ENCODE peak calls at places on chromosomes 12 and 14, in nine cellular contexts. Y is CD4-positive, alpha-beta T cell; Q is NCI-H2029 treated with DMSO at 0.1 percent for 48 hours; W is GM12865; X is T-helper 2 cell; N is HTR-8/SVneo; U is foreskin fibroblast; I is GM13977; M is AG09309. G is an unnamed sample.

GRCh38 chr12:29208935-29209701 is 60.0 kb downstream of the FAR2 start:
- DNase-seq in Y (no peak), Q (no peak), W (no peak), X (no peak), N (no peak), U (no peak), I (no peak), M (no peak), G (no peak)

GRCh38 chr14:96104469-96105057 is 65.4 kb downstream of the C14orf132 start:
- DNase-seq in Y (no peak), Q (no peak), W (peak; percentile 15), X (no peak), N (peak; percentile 74), U (peak; percentile 99), I (peak; percentile 36), M (peak; percentile 98), G (no peak)

GRCh38 chr12:52074006-52074405 is 4.2 kb downstream of the ATG101 start:
- DNase-seq in Y (no peak), Q (peak; percentile 86), W (peak; percentile 79), X (no peak), N (no peak), U (peak; percentile 69), I (no peak), M (no peak), G (no peak)

GRCh38 chr14:104078031-104078455 is 7.5 kb upstream of the ASPG start:
- DNase-seq in Y (peak; percentile 81), Q (peak; percentile 46), W (peak; percentile 92), X (peak; percentile 93), N (peak; percentile 94), U (peak; percentile 89), I (peak; percentile 95), M (peak; percentile 54), G (peak; percentile 96)

GRCh38 chr14:100649173-100649519 is 61.9 kb upstream of the BEGAIN start:
- DNase-seq in Y (no peak), Q (no peak), W (no peak), X (no peak), N (no peak), U (peak; percentile 71), I (no peak), M (no peak), G (no peak)

GRCh38 chr12:80857311-80857710 is 80.4 kb downstream of the LIN7A start:
- DNase-seq in Y (no peak), Q (no peak), W (no peak), X (no peak), N (no peak), U (peak; percentile 57), I (no peak), M (peak; percentile 50), G (no peak)

GRCh38 chr12:124088232-124088907 is 115.4 kb downstream of the ZNF664 start:
- DNase-seq in Y (no peak), Q (no peak), W (no peak), X (no peak), N (no peak), U (no peak), I (no peak), M (no peak), G (no peak)

GRCh38 chr12:80186727-80187217 is 87.4 kb downstream of the OTOGL start:
- DNase-seq in Y (no peak), Q (peak; percentile 16), W (peak; percentile 65), X (peak; percentile 49), N (peak; percentile 62), U (peak; percentile 94), I (peak; percentile 25), M (peak; percentile 85), G (peak; percentile 95)

GRCh38 chr12:22447223-22447622 is 97.1 kb downstream of the C2CD5 start:
- DNase-seq in Y (no peak), Q (peak; percentile 13), W (no peak), X (no peak), N (no peak), U (peak; percentile 40), I (no peak), M (no peak), G (no peak)

GRCh38 chr12:31655792-31656191 is 3.7 kb upstream of the ETFBKMT start:
- DNase-seq in Y (no peak), Q (no peak), W (no peak), X (no peak), N (no peak), U (no peak), I (no peak), M (no peak), G (no peak)

GRCh38 chr12:126747530-126748149 is 1519.3 kb upstream of the TMEM132C start:
- DNase-seq in Y (peak; percentile 35), Q (no peak), W (peak; percentile 49), X (peak; percentile 60), N (peak; percentile 10), U (peak; percentile 11), I (peak; percentile 31), M (no peak), G (peak; percentile 54)

G was measured in mesendoderm.